ENCODE peak calls at places on chromosomes 6 and 20, in six cellular contexts. R is H9, F is DMS 273 treated with DMSO at 0.1 percent for 48 hours, S is NCI-H446 treated with DMSO at 0.1 percent for 48 hours, X is NCI-H774, Z is RPMI7951. D is an unnamed sample.

GRCh38 chr6:119328254-119328653 is 21.3 kb downstream of the MAN1A1 start:
- DNase-seq in F (no peak), X (no peak), S (no peak), R (no peak), Z (no peak), D (no peak)

GRCh38 chr20:20000223-20000968 is 16.8 kb upstream of the NAA20 start:
- DNase-seq in R (no peak), X (no peak), Z (no peak), F (no peak), S (no peak), D (no peak)

GRCh38 chr6:30813623-30814136 is 69.3 kb upstream of the IER3 start:
- DNase-seq in F (no peak), X (no peak), R (no peak), S (no peak), Z (peak; percentile 55), D (no peak)

GRCh38 chr6:43806041-43806757 is 36.2 kb downstream of the VEGFA start:
- DNase-seq in R (no peak), Z (peak; percentile 77), F (no peak), X (no peak), S (no peak), D (no peak)

GRCh38 chr6:53233309-53233708 is 84.7 kb upstream of the GCM1 start:
- DNase-seq in S (no peak), Z (no peak), R (no peak), F (no peak), X (no peak), D (no peak)

GRCh38 chr20:41046716-41047115 is 18.1 kb downstream of the TOP1 start:
- DNase-seq in F (no peak), Z (peak; percentile 29), S (no peak), X (no peak), R (no peak), D (no peak)

GRCh38 chr6:27370391-27370790 is 18.2 kb upstream of the ZNF391 start:
- DNase-seq in X (no peak), R (no peak), S (no peak), F (no peak), Z (peak; percentile 55), D (no peak)

GRCh38 chr6:158645064-158646022 is 800 bp upstream of the DYNLT1 start:
- DNase-seq in X (no peak), Z (peak; percentile 14), S (no peak), R (no peak), F (no peak), D (no peak)

GRCh38 chr20:53678990-53679596 is 85.5 kb upstream of the ZNF217 start:
- DNase-seq in R (no peak), X (no peak), S (no peak), Z (peak; percentile 23), F (no peak), D (no peak)

GRCh38 chr20:24863356-24863755 is 85.7 kb upstream of the CST7 start:
- DNase-seq in F (no peak), X (no peak), R (no peak), S (no peak), Z (peak; percentile 89), D (no peak)

GRCh38 chr20:46708172-46708860 is 1.1 kb upstream of the SLC2A10 start:
- DNase-seq in F (no peak), X (no peak), Z (no peak), S (no peak), R (peak; percentile 78), D (no peak)

GRCh38 chr6:31407699-31408098 is 4.3 kb downstream of the MICA start:
- DNase-seq in S (no peak), X (no peak), Z (peak; percentile 77), R (no peak), F (no peak), D (no peak)

GRCh38 chr6:159505140-159505922 is 187.7 kb downstream of the SOD2 start:
- DNase-seq in F (no peak), X (no peak), R (no peak), S (no peak), Z (no peak), D (no peak)

GRCh38 chr6:47247227-47247797 is 62.4 kb downstream of the TNFRSF21 start:
- DNase-seq in R (no peak), Z (no peak), F (peak; percentile 70), S (no peak), X (peak; percentile 64), D (peak; percentile 89)

GRCh38 chr6:135759831-135760230 is 91.7 kb upstream of the PDE7B start:
- DNase-seq in R (no peak), X (no peak), S (no peak), F (no peak), Z (peak; percentile 59), D (no peak)

GRCh38 chr20:63854766-63855362 is 6.4 kb upstream of the ABHD16B start:
- DNase-seq in X (no peak), Z (peak; percentile 77), F (no peak), R (no peak), S (no peak), D (no peak)

GRCh38 chr20:58056021-58056591 is 172.3 kb downstream of the ANKRD60 start:
- DNase-seq in S (no peak), X (no peak), F (no peak), Z (no peak), R (no peak), D (no peak)

GRCh38 chr6:30260036-30260504 is 46.9 kb upstream of the TRIM26 start:
- DNase-seq in Z (no peak), X (no peak), R (peak; percentile 34), F (no peak), S (no peak), D (no peak)

GRCh38 chr6:145310116-145310515 is 425.2 kb downstream of the EPM2A start:
- DNase-seq in S (no peak), X (no peak), Z (no peak), R (no peak), F (no peak), D (no peak)

GRCh38 chr20:61950631-61951010 is 115.1 kb downstream of the TAF4 start:
- DNase-seq in F (no peak), Z (no peak), X (no peak), S (no peak), R (no peak), D (no peak)

GRCh38 chr20:58716476-58717277 is 24.1 kb downstream of the NPEPL1 start:
- DNase-seq in S (no peak), F (no peak), X (no peak), R (peak; percentile 29), Z (peak; percentile 90), D (peak; percentile 7)

GRCh38 chr6:122399055-122399347 is 451 bp upstream of the HSF2 start:
- DNase-seq in Z (no peak), S (no peak), F (no peak), R (no peak), X (no peak), D (no peak)

D was measured in DMS153.